ENCODE peak calls at places on chromosomes 7 and 10, in four cellular contexts. C, M, J and L are unnamed samples.

GRCh38 chr7:93171606-93172226 is 23.5 kb upstream of the SAMD9L start:
- DNase-seq in C (no peak), J (no peak), M (no peak), L (no peak)

GRCh38 chr7:103082497-103082896 is 7.6 kb downstream of the ARMC10 start:
- DNase-seq in M (no peak), C (no peak), J (no peak), L (no peak)

GRCh38 chr7:77811895-77812685 is 13.5 kb downstream of the PHTF2 start:
- DNase-seq in M (no peak), C (no peak), J (peak; percentile 36), L (no peak)

GRCh38 chr7:8204674-8205377 is 57.1 kb downstream of the ICA1 start:
- DNase-seq in C (no peak), M (no peak), J (no peak), L (no peak)

GRCh38 chr7:80916770-80917681 is 1.8 kb downstream of the SEMA3C start:
- DNase-seq in C (no peak), M (no peak), J (no peak), L (peak; percentile 81)

GRCh38 chr10:72079356-72079755 is 9.0 kb downstream of the SPOCK2 start:
- DNase-seq in J (no peak), C (no peak), M (no peak), L (no peak)

GRCh38 chr10:93072713-93073538 is 767 bp upstream of the CYP26A1 start:
- DNase-seq in J (no peak), M (no peak), C (no peak), L (no peak)

GRCh38 chr7:132004528-132004927 is 448.1 kb upstream of the PODXL start:
- DNase-seq in C (no peak), J (no peak), M (no peak), L (no peak)

GRCh38 chr7:104267701-104268368 is 60.0 kb upstream of the ORC5 start:
- DNase-seq in J (peak; percentile 4), M (no peak), C (no peak), L (peak; percentile 12)

GRCh38 chr10:127215882-127216281 is 19.5 kb upstream of the INSYN2A start:
- DNase-seq in J (no peak), C (no peak), M (no peak), L (no peak)

GRCh38 chr7:77537595-77538185 is 595 bp downstream of the PTPN12 start:
- DNase-seq in J (peak; percentile 32), M (peak; percentile 67), C (no peak), L (peak; percentile 49)

GRCh38 chr7:40329601-40330153 is 194.9 kb downstream of the SUGCT start:
- DNase-seq in M (peak; percentile 34), J (peak; percentile 52), C (no peak), L (peak; percentile 53)

GRCh38 chr7:12303096-12303495 is 92.0 kb downstream of the TMEM106B start:
- DNase-seq in C (no peak), M (no peak), J (no peak), L (no peak)
- TF ChIP-seq PHF8 in C (no peak), M (no peak), J (no peak), L (no peak)

DNA sequence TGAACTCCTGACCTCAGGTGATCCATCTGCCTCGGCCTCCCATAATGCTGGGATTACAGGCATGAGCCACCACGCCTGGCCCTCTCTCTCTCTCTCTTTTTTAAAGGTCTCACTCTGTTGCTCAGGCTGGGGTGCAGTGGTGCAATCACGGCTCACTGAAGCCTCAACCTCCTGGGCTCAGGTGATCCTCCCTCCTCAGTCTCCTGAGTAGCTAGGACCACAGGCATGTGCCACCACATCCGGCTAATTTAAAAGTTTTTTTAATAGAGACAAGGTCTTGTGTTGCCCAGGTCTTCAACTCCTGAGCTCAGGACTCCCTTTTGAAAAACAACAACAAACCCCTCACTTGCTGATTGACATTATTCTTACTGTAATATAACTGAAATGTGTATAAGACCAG is 11.6 kb downstream of the PALD1 start:
- DNase-seq in C (no peak), J (no peak), M (no peak), L (no peak)
- H3K4me2 ChIP-seq in C (no peak overlapping the region), J (no peak overlapping the region), M (no peak overlapping the region), L (no peak overlapping the region)

DNA sequence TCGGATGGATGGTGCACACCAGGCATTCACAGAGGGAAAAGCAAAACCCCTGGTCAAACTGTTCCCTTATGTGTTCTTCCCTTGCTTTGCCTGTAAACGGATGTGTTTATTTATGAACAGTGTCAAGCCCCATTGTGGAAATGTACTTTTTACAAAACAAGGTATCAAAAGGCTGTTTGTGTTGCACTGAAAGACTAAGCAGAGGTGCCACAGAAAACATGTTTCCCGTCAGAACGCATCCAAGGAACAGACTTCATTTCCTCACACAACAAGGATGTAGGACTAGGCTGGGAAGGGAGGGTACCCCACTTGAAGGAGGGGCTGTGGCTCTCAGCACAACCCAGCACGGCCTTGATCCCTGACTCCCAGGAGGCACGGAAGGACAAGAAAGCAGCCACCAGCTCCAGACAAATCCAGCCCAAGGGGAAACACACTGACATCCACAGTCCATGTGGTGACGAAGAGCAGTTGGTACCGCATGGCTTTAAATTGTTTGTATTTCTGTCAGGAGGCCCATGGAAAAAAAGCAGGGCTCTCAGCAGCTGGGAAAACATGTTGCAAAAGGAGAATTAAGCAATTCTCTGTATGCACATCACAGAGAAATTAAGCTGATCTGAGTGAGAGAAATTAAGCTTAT is 85.6 kb downstream of the RNF216 start:
- DNase-seq in C (no peak), J (no peak), M (no peak), L (no peak)
- TF ChIP-seq PHF8 in C (no peak), J (no peak), M (no peak), L (no peak)

GRCh38 chr7:24717247-24717622 is 40.0 kb downstream of the GSDME start:
- DNase-seq in M (no peak), J (no peak), C (peak; percentile 29), L (no peak)

GRCh38 chr7:24718431-24718831 is 38.8 kb downstream of the GSDME start:
- DNase-seq in C (peak; percentile 31), J (no peak), M (no peak), L (no peak)

GRCh38 chr7:24720283-24720682 is 37.0 kb downstream of the GSDME start:
- DNase-seq in M (no peak), C (no peak), J (no peak), L (no peak)

GRCh38 chr7:24717694-24718320 is 39.5 kb downstream of the GSDME start:
- DNase-seq in C (peak; percentile 31), M (no peak), J (no peak), L (no peak)

DNA sequence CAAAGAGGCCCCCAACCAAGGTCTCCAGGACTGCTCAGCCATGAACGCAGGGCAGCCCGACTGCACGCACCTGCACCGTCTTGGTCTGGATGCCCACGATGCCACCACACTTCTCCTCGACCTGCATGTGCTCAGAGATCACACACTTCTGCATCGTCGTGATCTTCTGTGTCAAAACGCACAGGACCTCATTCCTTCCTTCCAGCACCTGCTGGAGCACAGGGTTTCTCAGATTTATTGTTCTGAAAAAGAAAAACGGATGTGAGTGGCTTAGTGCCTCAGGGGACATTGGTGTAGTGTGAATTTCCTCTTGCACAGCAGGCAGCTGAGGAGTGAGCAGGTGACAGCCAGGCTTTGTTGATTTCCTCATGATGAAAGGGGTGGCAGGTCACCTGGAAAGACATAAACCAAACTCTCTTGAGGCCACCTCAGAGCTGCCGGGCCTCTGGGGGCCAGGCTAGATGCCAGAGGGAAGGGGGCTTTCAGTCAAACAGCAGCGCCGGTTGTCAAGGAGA is 38.2 kb downstream of the GSDME start:
- DNase-seq in C (peak; percentile 32), J (no peak), M (no peak), L (no peak)
- H3K4me2 ChIP-seq in C (no peak overlapping the region), J (no peak overlapping the region), M (no peak overlapping the region), L (no peak overlapping the region)

DNA sequence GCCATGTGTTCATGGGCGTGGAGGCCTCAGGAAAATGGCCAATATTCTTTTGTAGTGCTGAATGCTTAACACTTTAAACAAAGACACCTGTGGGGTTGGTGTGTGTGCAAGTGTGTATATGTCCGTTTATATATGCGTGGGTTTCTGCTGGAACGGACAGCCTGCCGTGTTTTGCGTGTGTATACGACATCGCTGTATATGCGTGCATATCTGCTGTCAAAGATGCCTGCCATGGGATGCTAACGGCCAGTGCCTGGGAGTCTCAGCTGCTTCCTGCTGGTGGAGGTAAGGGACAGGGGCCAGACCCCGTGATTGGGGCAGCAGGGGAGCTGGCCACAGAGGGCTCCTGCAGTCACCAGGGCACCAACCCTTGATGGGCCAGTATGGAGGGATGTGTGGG is 216.3 kb upstream of the SHH start:
- DNase-seq in M (no peak), J (no peak), C (peak; percentile 35), L (no peak)
- TF ChIP-seq PHF8 in M (no peak), J (no peak), C (no peak), L (no peak)

GRCh38 chr7:15839415-15840100 is 153.1 kb upstream of the MEOX2 start:
- DNase-seq in M (no peak), C (peak; percentile 59), J (no peak), L (no peak)
- H3K4me2 ChIP-seq in M (no peak overlapping the region), C (peak overlapping the region; percentile 53), J (no peak overlapping the region), L (peak overlapping the region; percentile 26)

GRCh38 chr7:1541431-1542162 is 11.1 kb downstream of the MAFK start:
- DNase-seq in M (no peak), J (no peak), C (no peak), L (peak; percentile 71)

GRCh38 chr7:1538544-1539345 is 8.2 kb downstream of the MAFK start:
- DNase-seq in C (no peak), J (no peak), M (no peak), L (peak; percentile 47)

GRCh38 chr7:1540391-1541271 is 10.1 kb downstream of the MAFK start:
- DNase-seq in J (no peak), M (no peak), C (no peak), L (no peak)

GRCh38 chr7:1537631-1538412 is 7.3 kb downstream of the MAFK start:
- DNase-seq in M (peak; percentile 92), J (no peak), C (peak; percentile 61), L (peak; percentile 93)

DNA sequence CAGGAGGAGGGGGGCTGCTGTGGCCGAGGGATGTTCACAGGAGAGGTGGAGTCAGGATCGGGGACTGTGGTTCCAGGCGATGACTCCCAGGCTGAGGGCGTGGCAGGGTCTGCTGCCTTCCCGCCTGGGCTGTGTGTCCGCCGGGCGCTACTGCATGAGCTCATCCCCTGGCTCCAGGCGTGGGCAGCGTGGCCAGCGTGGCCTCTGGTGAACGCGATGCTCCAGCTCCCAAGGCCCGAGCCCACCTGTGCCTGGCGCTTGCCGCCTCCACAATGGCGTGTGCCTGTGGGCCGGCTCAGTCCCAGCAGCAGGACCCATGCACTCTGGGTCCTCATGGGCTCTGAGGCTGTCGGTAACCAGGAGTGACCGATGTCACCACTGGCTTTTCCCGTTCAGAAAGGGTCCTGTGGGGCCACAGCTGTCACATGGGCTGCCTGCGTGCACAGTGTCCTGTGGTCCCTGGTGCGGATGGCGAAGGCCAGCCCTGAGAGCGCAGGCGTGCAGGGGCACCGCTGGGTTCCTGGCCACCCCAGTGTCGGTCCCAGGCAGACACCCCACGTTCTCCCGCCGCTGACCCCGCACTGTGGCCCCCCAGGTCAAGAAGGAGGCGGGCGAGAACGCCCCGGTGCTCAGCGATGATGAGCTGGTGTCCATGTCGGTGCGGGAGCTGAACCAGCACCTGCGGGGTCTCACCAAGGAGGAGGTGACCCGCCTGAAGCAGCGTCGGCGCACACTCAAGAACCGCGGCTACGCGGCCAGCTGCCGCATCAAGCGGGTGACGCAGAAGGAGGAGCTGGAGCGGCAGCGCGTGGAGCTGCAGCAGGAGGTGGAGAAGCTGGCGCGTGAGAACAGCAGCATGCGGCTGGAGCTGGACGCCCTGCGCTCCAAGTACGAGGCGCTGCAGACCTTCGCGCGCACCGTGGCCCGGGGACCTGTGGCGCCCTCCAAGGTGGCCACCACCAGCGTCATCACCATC is 9.1 kb downstream of the MAFK start:
- DNase-seq in C (no peak), M (no peak), J (no peak), L (no peak)
- TF ChIP-seq PHF8 in C (no peak), M (no peak), J (no peak), L (no peak)